ENCODE peak calls at places on chromosomes 11 and 22, in six cellular contexts. X, N, P, H, D and Y are unnamed samples.

GRCh38 chr11:27242591-27242990 is 120.4 kb downstream of the CCDC34 start:
- DNase-seq in N (peak), D (no peak), H (peak), X (no peak), P (no peak), Y (no peak)

GRCh38 chr11:5922749-5923426 is 19.2 kb upstream of the OR56A3 start:
- DNase-seq in N (no peak), P (no peak), X (no peak), H (peak), D (no peak), Y (no peak)

GRCh38 chr11:73384127-73384441 is 7.9 kb downstream of the RELT start:
- DNase-seq in N (no peak), H (no peak), X (no peak), P (no peak), D (no peak), Y (no peak)

GRCh38 chr11:11520231-11521015 is 101.4 kb downstream of the GALNT18 start:
- DNase-seq in P (no peak), D (no peak), H (peak), X (peak), N (no peak), Y (no peak)

GRCh38 chr22:42343551-42344081 is 73.2 kb upstream of the TCF20 start:
- DNase-seq in P (no peak), H (no peak), X (peak), D (no peak), N (no peak), Y (peak)

GRCh38 chr11:122893131-122893530 is 10.6 kb downstream of the JHY start:
- DNase-seq in D (no peak), X (peak), H (no peak), P (no peak), N (no peak), Y (no peak)

GRCh38 chr11:125070699-125071254 is 7.7 kb downstream of the SLC37A2 start:
- DNase-seq in P (peak), H (peak), N (peak), D (peak), X (no peak), Y (peak)

GRCh38 chr11:130488187-130489026 is 40.0 kb downstream of the ADAMTS15 start:
- DNase-seq in D (no peak), H (no peak), X (no peak), P (no peak), N (no peak), Y (no peak)

GRCh38 chr22:43411981-43412807 is at the start of gene MPPED1:
- DNase-seq in P (no peak), N (no peak), D (no peak), X (peak), H (no peak), Y (no peak)

GRCh38 chr11:15035283-15035682 is 38.1 kb upstream of the CALCB start:
- DNase-seq in P (no peak), D (no peak), N (peak), X (no peak), H (no peak), Y (no peak)

GRCh38 chr22:24107668-24108067 is 73.6 kb upstream of the SUSD2 start:
- DNase-seq in P (peak), H (peak), X (peak), N (no peak), D (peak), Y (peak)

GRCh38 chr11:12802418-12803085 is 128.3 kb downstream of the TEAD1 start:
- DNase-seq in N (no peak), X (no peak), P (peak), H (peak), D (peak), Y (no peak)